ENCODE peak calls at places on chromosomes 3 and 15, in nine cellular contexts. F, Q, U, Y, W, P, N, B and X are unnamed samples.

GRCh38 chr3:58161435-58162398 is 49.1 kb downstream of the DNASE1L3 start:
- DNase-seq in F (peak; percentile 98), Q (peak; percentile 75), U (peak; percentile 71), Y (peak; percentile 64), W (peak; percentile 85), P (peak; percentile 91), N (peak; percentile 69), B (peak; percentile 86), X (peak; percentile 51)

GRCh38 chr3:113523241-113523640 is 8.3 kb upstream of the SPICE1 start:
- DNase-seq in F (no peak), Q (no peak), U (no peak), Y (no peak), W (no peak), P (no peak), N (no peak), B (no peak), X (no peak)

GRCh38 chr15:41490355-41490754 is 3.3 kb upstream of the ITPKA start:
- DNase-seq in F (peak; percentile 99), Q (peak; percentile 54), U (no peak), Y (no peak), W (no peak), P (no peak), N (no peak), B (no peak), X (no peak)

GRCh38 chr15:22995786-22996185 is 15.6 kb upstream of the CYFIP1 start:
- DNase-seq in F (no peak), Q (no peak), U (no peak), Y (no peak), W (no peak), P (no peak), N (no peak), B (no peak), X (no peak)

GRCh38 chr15:23049984-23050628 is 10.7 kb upstream of the TUBGCP5 start:
- DNase-seq in F (no peak), Q (no peak), U (no peak), Y (no peak), W (no peak), P (no peak), N (no peak), B (no peak), X (no peak)

GRCh38 chr15:76196286-76196948 is 114.9 kb downstream of the ETFA start:
- DNase-seq in F (peak; percentile 89), Q (peak; percentile 91), U (peak; percentile 74), Y (no peak), W (peak; percentile 63), P (peak; percentile 95), N (peak; percentile 52), B (peak; percentile 93), X (no peak)

GRCh38 chr3:131077904-131078303 is 51.2 kb downstream of the NEK11 start:
- DNase-seq in F (no peak), Q (no peak), U (no peak), Y (no peak), W (no peak), P (no peak), N (no peak), B (no peak), X (no peak)

GRCh38 chr15:86197770-86198169 is 118.1 kb downstream of the AGBL1 start:
- DNase-seq in F (no peak), Q (no peak), U (peak; percentile 57), Y (no peak), W (no peak), P (no peak), N (no peak), B (no peak), X (no peak)

GRCh38 chr3:122415762-122416654 is at the start of gene WDR5B:
- DNase-seq in F (peak; percentile 96), Q (peak; percentile 98), U (peak; percentile 98), Y (peak; percentile 96), W (peak; percentile 98), P (peak; percentile 99), N (peak; percentile 96), B (peak; percentile 98), X (peak; percentile 94)

GRCh38 chr3:11015369-11015768 is 22.8 kb downstream of the SLC6A1 start:
- DNase-seq in F (no peak), Q (no peak), U (no peak), Y (no peak), W (no peak), P (no peak), N (no peak), B (no peak), X (no peak)

DNA sequence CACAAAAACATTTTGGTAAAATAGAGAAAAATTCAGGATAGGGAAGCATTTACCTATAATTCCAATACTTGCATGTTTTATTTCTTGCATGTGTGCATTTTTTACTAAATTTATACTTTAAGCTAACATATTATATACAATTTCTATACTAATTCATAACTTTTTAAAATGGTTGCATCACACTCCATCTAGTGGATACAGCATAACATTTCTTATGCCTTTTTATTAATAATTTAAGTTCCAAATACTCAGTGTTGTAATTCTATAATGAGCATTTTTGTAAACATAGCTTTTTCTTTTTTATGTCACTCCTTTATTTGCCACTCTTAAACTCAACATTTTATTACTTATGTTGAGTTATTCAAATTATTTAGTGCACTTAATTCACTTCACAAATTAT is 477.7 kb downstream of the ZBBX start:
- DNase-seq in F (no peak), Q (no peak), U (no peak), Y (no peak), W (no peak), P (no peak), N (no peak), B (no peak), X (no peak)
- TF ChIP-seq CTCF in F (peak; percentile 25), Q (no peak), U (no peak), Y (no peak), W (no peak), P (no peak), N (no peak), B (no peak), X (no peak)

GRCh38 chr15:99682455-99682854 is 50.8 kb downstream of the LYSMD4 start:
- DNase-seq in F (peak; percentile 95), Q (no peak), U (no peak), Y (no peak), W (no peak), P (no peak), N (no peak), B (no peak), X (no peak)

GRCh38 chr15:99677540-99678134 is 55.6 kb downstream of the LYSMD4 start:
- DNase-seq in F (no peak), Q (no peak), U (no peak), Y (no peak), W (no peak), P (no peak), N (no peak), B (no peak), X (no peak)

GRCh38 chr15:99686290-99686689 is 46.9 kb downstream of the LYSMD4 start:
- DNase-seq in F (no peak), Q (no peak), U (no peak), Y (no peak), W (no peak), P (no peak), N (no peak), B (no peak), X (no peak)

GRCh38 chr15:99683000-99683670 is 50.1 kb downstream of the LYSMD4 start:
- DNase-seq in F (peak; percentile 22), Q (no peak), U (no peak), Y (no peak), W (no peak), P (no peak), N (no peak), B (no peak), X (no peak)
- TF ChIP-seq POLR2A in F (no peak), Q (no peak), U (no peak), Y (no peak), W (no peak), P (no peak), N (no peak), B (no peak), X (no peak)

GRCh38 chr3:140857993-140858392 is 83.6 kb upstream of the SLC25A36 start:
- DNase-seq in F (no peak), Q (no peak), U (no peak), Y (no peak), W (no peak), P (no peak), N (no peak), B (no peak), X (no peak)

GRCh38 chr3:140859592-140860336 is 81.9 kb upstream of the SLC25A36 start:
- DNase-seq in F (no peak), Q (no peak), U (no peak), Y (no peak), W (no peak), P (no peak), N (no peak), B (no peak), X (no peak)

DNA sequence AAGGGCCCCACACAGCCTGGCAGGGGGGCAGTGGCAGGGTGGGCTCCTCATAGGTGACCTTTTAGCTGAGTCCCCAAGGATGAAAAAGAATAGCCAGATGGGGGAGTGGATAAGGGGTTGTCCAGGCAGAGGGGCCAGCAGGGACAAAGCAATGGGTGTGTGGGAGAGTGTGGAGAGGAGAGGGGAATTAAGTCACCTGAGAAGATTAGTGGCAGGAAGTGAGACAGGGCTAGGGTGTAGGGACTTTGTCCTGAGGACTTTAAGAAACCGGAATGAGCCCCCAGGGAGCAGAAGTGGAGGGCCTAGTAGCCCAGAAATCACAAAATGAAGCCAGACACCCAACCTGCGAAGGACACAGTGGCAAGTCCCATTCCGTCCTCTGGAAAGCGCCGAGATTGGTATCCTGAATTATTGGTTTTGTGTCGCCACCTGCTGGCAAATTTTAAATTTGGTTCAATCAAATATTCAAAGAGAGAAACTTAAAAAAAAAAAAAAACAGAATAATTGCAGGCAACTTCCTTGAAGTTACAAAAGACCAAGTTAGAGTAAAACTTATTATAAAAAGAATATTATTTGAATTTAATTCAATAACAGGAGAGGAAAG is 78.1 kb upstream of the SLC25A36 start:
- DNase-seq in F (peak; percentile 39), Q (peak; percentile 19), U (peak; percentile 56), Y (peak; percentile 39), W (no peak), P (no peak), N (peak; percentile 36), B (peak; percentile 42), X (peak; percentile 86)
- H3K27ac ChIP-seq in F (no peak overlapping the region), Q (no peak overlapping the region), U (no peak overlapping the region), Y (no peak overlapping the region), W (no peak overlapping the region), P (no peak overlapping the region), N (no peak overlapping the region), B (no peak overlapping the region), X (no peak overlapping the region)

DNA sequence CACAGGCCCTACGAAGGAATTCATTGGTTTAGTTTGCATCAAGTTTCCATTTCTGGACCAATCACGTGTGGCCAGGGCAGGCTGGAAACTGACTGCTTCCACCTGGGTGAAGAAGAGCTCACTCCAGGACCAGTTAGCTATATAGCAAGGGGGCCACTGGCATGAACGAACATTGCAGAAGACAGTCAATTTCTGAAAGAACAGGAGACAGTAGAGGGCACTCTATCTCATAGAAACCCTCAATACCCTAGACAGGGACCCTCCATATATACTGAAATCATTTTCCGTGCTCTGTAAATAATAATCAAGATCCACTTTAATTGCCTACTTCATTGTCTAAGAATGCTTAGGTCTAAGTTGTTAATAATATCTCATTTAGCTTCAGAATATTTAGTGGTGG is 215.6 kb downstream of the CADPS start:
- DNase-seq in F (no peak), Q (no peak), U (no peak), Y (no peak), W (no peak), P (no peak), N (no peak), B (no peak), X (no peak)
- TF ChIP-seq CTCF in F (no peak), Q (no peak), U (no peak), Y (no peak), W (no peak), P (no peak), N (no peak), B (no peak), X (no peak)